ENCODE peak calls at places on chromosomes 6 and 20, in eight cellular contexts. T is AG10803, O is endodermal cell, P is AG09309, K is prostate gland, H is BE2C, S is upper lobe of right lung, C is heart right ventricle. Y is an unnamed sample.

GRCh38 chr6:166907871-166908806 is 48.2 kb downstream of the RNASET2 start:
- DNase-seq in T (no peak), O (no peak), P (no peak), K (no peak), H (no peak), S (no peak), C (no peak), Y (no peak)

GRCh38 chr20:22910287-22910852 is 124.7 kb upstream of the SSTR4 start:
- DNase-seq in T (no peak), O (no peak), P (no peak), K (no peak), H (no peak), S (no peak), C (no peak), Y (no peak)

GRCh38 chr6:125809771-125810315 is 19.1 kb downstream of the NCOA7 start:
- DNase-seq in T (no peak), O (no peak), P (no peak), K (no peak), H (no peak), S (no peak), C (no peak), Y (no peak)

GRCh38 chr6:104527761-104528415 is 331.8 kb downstream of the HACE1 start:
- DNase-seq in T (peak; percentile 49), O (peak; percentile 89), P (no peak), K (peak; percentile 14), H (peak; percentile 70), S (no peak), C (no peak), Y (no peak)

GRCh38 chr6:16582437-16583150 is 178.7 kb downstream of the ATXN1 start:
- DNase-seq in T (no peak), O (no peak), P (no peak), K (no peak), H (no peak), S (no peak), C (no peak), Y (no peak)

GRCh38 chr6:14965340-14966102 is 280.3 kb upstream of the JARID2 start:
- DNase-seq in T (peak; percentile 47), O (no peak), P (no peak), K (no peak), H (no peak), S (no peak), C (no peak), Y (no peak)

GRCh38 chr6:113317870-113318269 is 539.3 kb upstream of the MARCKS start:
- DNase-seq in T (no peak), O (no peak), P (no peak), K (no peak), H (peak; percentile 16), S (no peak), C (no peak), Y (no peak)

GRCh38 chr6:82362144-82362543 is 1.5 kb upstream of the TPBG start:
- DNase-seq in T (no peak), O (no peak), P (no peak), K (no peak), H (no peak), S (no peak), C (no peak), Y (no peak)

GRCh38 chr20:46946796-46947195 is 52.2 kb downstream of the EYA2 start:
- DNase-seq in T (no peak), O (no peak), P (no peak), K (no peak), H (no peak), S (no peak), C (no peak), Y (no peak)

GRCh38 chr6:143333749-143334520 is 116.6 kb downstream of the ADAT2 start:
- DNase-seq in T (no peak), O (no peak), P (no peak), K (no peak), H (no peak), S (no peak), C (no peak), Y (no peak)

GRCh38 chr6:42819803-42820508 is 38.1 kb downstream of the BICRAL start:
- DNase-seq in T (peak; percentile 41), O (peak; percentile 66), P (no peak), K (no peak), H (peak; percentile 9), S (no peak), C (no peak), Y (no peak)

GRCh38 chr20:2509468-2509781 is 710 bp upstream of the ZNF343 start:
- DNase-seq in T (no peak), O (no peak), P (no peak), K (no peak), H (no peak), S (no peak), C (no peak), Y (no peak)

GRCh38 chr20:2507875-2508630 is 662 bp downstream of the ZNF343 start:
- DNase-seq in T (peak; percentile 63), O (no peak), P (no peak), K (no peak), H (peak; percentile 7), S (no peak), C (no peak), Y (no peak)

GRCh38 chr20:2509794-2510193 is 1.1 kb upstream of the ZNF343 start:
- DNase-seq in T (no peak), O (no peak), P (no peak), K (no peak), H (no peak), S (no peak), C (no peak), Y (no peak)

GRCh38 chr20:2507464-2507863 is 1.3 kb downstream of the ZNF343 start:
- DNase-seq in T (no peak), O (no peak), P (no peak), K (no peak), H (no peak), S (no peak), C (no peak), Y (no peak)

GRCh38 chr20:2508631-2509467 is at the start of gene ZNF343:
- DNase-seq in T (peak; percentile 74), O (peak; percentile 91), P (no peak), K (peak; percentile 76), H (peak; percentile 70), S (peak; percentile 88), C (peak; percentile 74), Y (peak; percentile 89)
- TF ChIP-seq CTCF in T (no peak), O (no peak), P (no peak), K (no peak), H (no peak), S (no peak), C (no peak), Y (no peak)

GRCh38 chr6:161376367-161376766 is 102.5 kb upstream of the AGPAT4 start:
- DNase-seq in T (no peak), O (no peak), P (no peak), K (no peak), H (no peak), S (no peak), C (no peak), Y (no peak)

GRCh38 chr6:161377116-161377515 is 103.3 kb upstream of the AGPAT4 start:
- DNase-seq in T (no peak), O (no peak), P (no peak), K (no peak), H (no peak), S (no peak), C (no peak), Y (no peak)

GRCh38 chr6:161373905-161374451 is 100.1 kb upstream of the AGPAT4 start:
- DNase-seq in T (peak; percentile 48), O (peak; percentile 93), P (no peak), K (peak; percentile 61), H (peak; percentile 72), S (peak; percentile 83), C (peak; percentile 67), Y (peak; percentile 72)

GRCh38 chr6:161372422-161372793 is 98.5 kb upstream of the AGPAT4 start:
- DNase-seq in T (no peak), O (no peak), P (no peak), K (no peak), H (no peak), S (no peak), C (no peak), Y (no peak)

GRCh38 chr6:161374971-161375873 is 101.4 kb upstream of the AGPAT4 start:
- DNase-seq in T (peak; percentile 32), O (peak; percentile 85), P (no peak), K (peak; percentile 58), H (peak; percentile 70), S (peak; percentile 89), C (peak; percentile 48), Y (no peak)
- TF ChIP-seq CTCF in T (peak; percentile 22), O (peak; percentile 73), P (peak; percentile 28), K (peak; percentile 50), H (peak; percentile 62), S (peak; percentile 39), C (no peak), Y (no peak)

GRCh38 chr6:136383271-136383670 is 93.6 kb upstream of the BCLAF1 start:
- DNase-seq in T (no peak), O (no peak), P (no peak), K (no peak), H (no peak), S (no peak), C (no peak), Y (no peak)

GRCh38 chr6:136382676-136383075 is 93.0 kb upstream of the BCLAF1 start:
- DNase-seq in T (no peak), O (no peak), P (no peak), K (no peak), H (no peak), S (no peak), C (no peak), Y (no peak)

GRCh38 chr6:136378888-136379287 is 89.2 kb upstream of the BCLAF1 start:
- DNase-seq in T (no peak), O (no peak), P (no peak), K (no peak), H (no peak), S (no peak), C (no peak), Y (no peak)
- TF ChIP-seq CTCF in T (peak; percentile 31), O (peak; percentile 45), P (peak; percentile 23), K (peak; percentile 29), H (peak; percentile 38), S (no peak), C (no peak), Y (peak; percentile 21)

GRCh38 chr6:90098025-90098474 is 198.6 kb downstream of the BACH2 start:
- DNase-seq in T (peak; percentile 98), O (no peak), P (peak; percentile 92), K (peak; percentile 75), H (no peak), S (no peak), C (peak; percentile 17), Y (no peak)
- TF ChIP-seq CTCF in T (peak; percentile 73), O (peak; percentile 39), P (peak; percentile 48), K (peak; percentile 43), H (peak; percentile 22), S (peak; percentile 46), C (peak; percentile 51), Y (no peak)

DNA sequence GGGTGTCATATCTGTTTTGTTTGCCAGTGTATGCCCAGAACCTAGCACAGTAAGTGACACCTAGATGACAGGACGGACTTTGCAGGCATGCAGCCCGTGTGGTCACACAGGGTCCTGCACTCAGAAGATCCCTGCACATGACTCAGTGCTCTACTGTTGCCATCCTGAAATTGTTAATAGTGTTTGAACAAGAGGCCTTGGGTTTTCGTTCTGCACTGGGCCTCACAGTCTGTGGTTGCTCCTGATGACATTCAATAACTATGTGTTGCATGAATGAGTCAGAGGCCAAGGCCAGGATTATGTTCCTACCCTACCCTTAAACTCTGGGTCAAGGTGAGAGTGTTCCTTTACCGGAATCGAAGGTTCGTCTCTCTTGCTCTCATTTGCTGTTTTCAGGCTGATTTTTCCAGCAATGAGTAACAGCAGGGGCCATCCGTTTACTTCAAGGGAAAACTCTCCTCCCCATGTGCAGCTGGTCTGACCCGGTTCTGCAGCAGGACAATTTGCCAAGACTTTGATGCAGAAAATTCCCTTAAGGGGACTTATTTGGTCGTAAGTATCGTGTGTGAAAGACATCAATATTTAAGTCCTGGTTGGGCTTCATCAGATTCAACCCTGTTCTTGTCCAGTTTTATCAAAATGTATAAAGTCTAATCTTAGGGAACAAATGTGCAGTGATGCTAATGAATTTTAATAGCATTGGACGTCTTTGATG is 13.0 kb upstream of the PFDN4 start:
- DNase-seq in T (peak; percentile 66), O (no peak), P (no peak), K (no peak), H (no peak), S (no peak), C (no peak), Y (no peak)
- TF ChIP-seq CTCF in T (peak; percentile 36), O (peak; percentile 70), P (no peak), K (no peak), H (peak; percentile 27), S (no peak), C (no peak), Y (no peak)

Y was measured in GM13977.